ENCODE peak calls at places on chromosomes 1 and 21, in four cellular contexts. One of them, this sample, is unnamed.

GRCh38 chr1:118294817-118295486 is 109.9 kb upstream of the SPAG17 start:
- DNase-seq in brain microvascular endothelial cell: peak
- DNase-seq in neural progenitor cell: no peak
- DNase-seq in CD4-positive, CD25-positive, alpha-beta regulatory T cell: no peak
- DNase-seq in this sample: no peak

GRCh38 chr1:21779613-21780521 is 3.1 kb downstream of the USP48 start:
- DNase-seq in brain microvascular endothelial cell: no peak
- DNase-seq in neural progenitor cell: no peak
- DNase-seq in CD4-positive, CD25-positive, alpha-beta regulatory T cell: no peak
- DNase-seq in this sample: peak

GRCh38 chr1:94554611-94555010 is 13.1 kb upstream of the F3 start:
- DNase-seq in brain microvascular endothelial cell: no peak
- DNase-seq in neural progenitor cell: peak
- DNase-seq in CD4-positive, CD25-positive, alpha-beta regulatory T cell: no peak
- DNase-seq in this sample: no peak

GRCh38 chr1:173020138-173020742 is 30.5 kb downstream of the TNFSF18 start:
- DNase-seq in brain microvascular endothelial cell: no peak
- DNase-seq in neural progenitor cell: no peak
- DNase-seq in CD4-positive, CD25-positive, alpha-beta regulatory T cell: no peak
- DNase-seq in this sample: no peak

GRCh38 chr1:232611834-232612233 is 18.1 kb downstream of the SIPA1L2 start:
- DNase-seq in brain microvascular endothelial cell: no peak
- DNase-seq in neural progenitor cell: no peak
- DNase-seq in CD4-positive, CD25-positive, alpha-beta regulatory T cell: no peak
- DNase-seq in this sample: no peak

GRCh38 chr1:210360852-210361477 is 32.3 kb downstream of the HHAT start:
- DNase-seq in brain microvascular endothelial cell: peak
- DNase-seq in neural progenitor cell: peak
- DNase-seq in CD4-positive, CD25-positive, alpha-beta regulatory T cell: no peak
- DNase-seq in this sample: peak

GRCh38 chr1:66788231-66788939 is 12.7 kb downstream of the INSL5 start:
- DNase-seq in brain microvascular endothelial cell: no peak
- DNase-seq in neural progenitor cell: no peak
- DNase-seq in CD4-positive, CD25-positive, alpha-beta regulatory T cell: no peak
- DNase-seq in this sample: peak

GRCh38 chr1:163083690-163084089 is 14.5 kb downstream of the RGS4 start:
- DNase-seq in brain microvascular endothelial cell: no peak
- DNase-seq in neural progenitor cell: no peak
- DNase-seq in CD4-positive, CD25-positive, alpha-beta regulatory T cell: no peak
- DNase-seq in this sample: no peak

GRCh38 chr1:196557797-196558196 is 50.4 kb downstream of the KCNT2 start:
- DNase-seq in brain microvascular endothelial cell: no peak
- DNase-seq in neural progenitor cell: no peak
- DNase-seq in CD4-positive, CD25-positive, alpha-beta regulatory T cell: no peak
- DNase-seq in this sample: no peak

GRCh38 chr1:246012271-246012854 is 494.7 kb downstream of the SMYD3 start:
- DNase-seq in brain microvascular endothelial cell: no peak
- DNase-seq in neural progenitor cell: peak
- DNase-seq in CD4-positive, CD25-positive, alpha-beta regulatory T cell: no peak
- DNase-seq in this sample: peak

GRCh38 chr1:27725374-27726172 is at the start of gene FAM76A:
- DNase-seq in brain microvascular endothelial cell: peak
- DNase-seq in neural progenitor cell: peak
- DNase-seq in CD4-positive, CD25-positive, alpha-beta regulatory T cell: peak
- DNase-seq in this sample: peak

GRCh38 chr1:71850936-71851335 is 431.4 kb downstream of the NEGR1 start:
- DNase-seq in brain microvascular endothelial cell: no peak
- DNase-seq in neural progenitor cell: no peak
- DNase-seq in CD4-positive, CD25-positive, alpha-beta regulatory T cell: no peak
- DNase-seq in this sample: no peak

GRCh38 chr1:940121-941026 is 16.7 kb downstream of the SAMD11 start:
- DNase-seq in brain microvascular endothelial cell: peak
- DNase-seq in neural progenitor cell: peak
- DNase-seq in CD4-positive, CD25-positive, alpha-beta regulatory T cell: no peak
- DNase-seq in this sample: no peak

GRCh38 chr1:16905112-16905855 is 9.5 kb downstream of the RNU1-2 start:
- DNase-seq in brain microvascular endothelial cell: peak
- DNase-seq in neural progenitor cell: peak
- DNase-seq in CD4-positive, CD25-positive, alpha-beta regulatory T cell: peak
- DNase-seq in this sample: no peak

GRCh38 chr1:221715321-221716169 is 26.3 kb downstream of the DUSP10 start:
- DNase-seq in brain microvascular endothelial cell: no peak
- DNase-seq in neural progenitor cell: peak
- DNase-seq in CD4-positive, CD25-positive, alpha-beta regulatory T cell: no peak
- DNase-seq in this sample: no peak

GRCh38 chr1:150268342-150268705 is 492 bp downstream of the APH1A start:
- DNase-seq in brain microvascular endothelial cell: no peak
- DNase-seq in neural progenitor cell: peak
- DNase-seq in CD4-positive, CD25-positive, alpha-beta regulatory T cell: peak
- DNase-seq in this sample: peak

GRCh38 chr21:42373181-42373907 is 7.0 kb upstream of the TFF1 start:
- DNase-seq in brain microvascular endothelial cell: no peak
- DNase-seq in neural progenitor cell: no peak
- DNase-seq in CD4-positive, CD25-positive, alpha-beta regulatory T cell: no peak
- DNase-seq in this sample: no peak

GRCh38 chr1:15609631-15610030 is 7.6 kb upstream of the DDI2 start:
- DNase-seq in brain microvascular endothelial cell: no peak
- DNase-seq in neural progenitor cell: no peak
- DNase-seq in CD4-positive, CD25-positive, alpha-beta regulatory T cell: no peak
- DNase-seq in this sample: no peak

GRCh38 chr1:47692196-47692595 is 254.4 kb downstream of the FOXD2 start:
- DNase-seq in brain microvascular endothelial cell: no peak
- DNase-seq in neural progenitor cell: no peak
- DNase-seq in CD4-positive, CD25-positive, alpha-beta regulatory T cell: no peak
- DNase-seq in this sample: no peak

GRCh38 chr1:197663178-197663953 is 111.9 kb downstream of the DENND1B start:
- DNase-seq in brain microvascular endothelial cell: no peak
- DNase-seq in neural progenitor cell: no peak
- DNase-seq in CD4-positive, CD25-positive, alpha-beta regulatory T cell: no peak
- DNase-seq in this sample: no peak

GRCh38 chr1:203136409-203137042 is 9.0 kb downstream of the ADORA1 start:
- DNase-seq in brain microvascular endothelial cell: no peak
- DNase-seq in neural progenitor cell: no peak
- DNase-seq in CD4-positive, CD25-positive, alpha-beta regulatory T cell: no peak
- DNase-seq in this sample: no peak